ENCODE peak calls at places on chromosomes 4 and X, in eight cellular contexts. O is stomach, W is H1, T is upper lobe of left lung, R is transverse colon, N is SK-N-SH, A is sigmoid colon, F is K562. Z is an unnamed sample.

GRCh38 chrX:2538016-2538415 is 37.2 kb upstream of the DHRSX start:
- DNase-seq in W (no peak), A (no peak), F (no peak), N (no peak), R (no peak), O (no peak), T (no peak), Z (no peak)

GRCh38 chr4:74109116-74109791 is 10.3 kb upstream of the CXCL2 start:
- DNase-seq in T (peak), R (peak), A (no peak), F (peak), W (no peak), O (no peak), N (no peak), Z (peak)

GRCh38 chr4:183097251-183098079 is 1.6 kb upstream of the WWC2 start:
- DNase-seq in W (peak), F (no peak), N (no peak), O (no peak), T (no peak), R (peak), A (no peak), Z (peak)

GRCh38 chr4:145580906-145581305 is 38.3 kb upstream of the MMAA start:
- DNase-seq in A (no peak), O (no peak), N (no peak), F (no peak), W (no peak), T (no peak), R (no peak), Z (no peak)

GRCh38 chrX:96407043-96407442 is 277.6 kb upstream of the DIAPH2 start:
- DNase-seq in R (peak), A (no peak), T (peak), W (no peak), N (no peak), O (peak), F (no peak), Z (no peak)

GRCh38 chrX:63918611-63919010 is 133.6 kb upstream of the ARHGEF9 start:
- DNase-seq in A (no peak), O (no peak), W (no peak), F (no peak), R (no peak), T (no peak), N (no peak), Z (no peak)

GRCh38 chrX:39955621-39956020 is 142.1 kb downstream of the BCOR start:
- DNase-seq in F (peak), O (no peak), A (no peak), N (no peak), W (no peak), R (no peak), T (no peak), Z (no peak)

GRCh38 chr4:145755802-145756201 is 75.9 kb downstream of the C4orf51 start:
- DNase-seq in T (no peak), N (no peak), W (no peak), R (no peak), A (no peak), O (no peak), F (no peak), Z (no peak)

GRCh38 chr4:105461221-105462041 is 12.4 kb downstream of the PPA2 start:
- DNase-seq in A (no peak), T (no peak), F (peak), R (no peak), N (no peak), W (no peak), O (peak), Z (no peak)

GRCh38 chr4:124206779-124207605 is 505.5 kb downstream of the ANKRD50 start:
- DNase-seq in R (no peak), W (no peak), N (no peak), T (no peak), O (no peak), A (no peak), F (no peak), Z (no peak)

GRCh38 chr4:72875545-72875944 is 194.0 kb downstream of the COX18 start:
- DNase-seq in O (no peak), R (no peak), F (no peak), T (no peak), W (no peak), A (no peak), N (no peak), Z (no peak)
- TF ChIP-seq EP300 in O (no peak), R (no peak), F (no peak), T (no peak), W (no peak), A (no peak), N (no peak), Z (no peak)

GRCh38 chr4:137180349-137180748 is 351.9 kb downstream of the PCDH18 start:
- DNase-seq in W (no peak), A (no peak), R (no peak), O (no peak), T (no peak), F (no peak), N (no peak), Z (no peak)

GRCh38 chr4:137181293-137181899 is 350.9 kb downstream of the PCDH18 start:
- DNase-seq in F (no peak), T (no peak), W (no peak), R (no peak), A (no peak), O (no peak), N (no peak), Z (no peak)
- TF ChIP-seq POLR2AphosphoS5 in F (no peak), T (no peak), W (no peak), R (no peak), A (no peak), O (no peak), N (no peak), Z (no peak)

DNA sequence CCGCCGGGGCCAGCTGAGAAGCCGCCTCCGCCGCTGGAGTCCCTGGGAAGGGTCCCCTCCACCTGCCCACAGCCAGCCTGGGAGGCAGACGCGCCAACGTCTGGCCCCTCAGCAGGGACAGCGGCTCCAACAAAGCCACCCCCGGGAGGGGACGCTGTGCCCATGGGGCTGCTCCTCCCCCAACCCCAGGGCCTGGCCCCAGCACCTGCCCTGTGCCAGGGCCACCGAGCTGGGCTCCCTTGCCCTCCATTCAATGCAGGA is 6.1 kb upstream of the HMX1 start:
- DNase-seq in N (no peak), F (no peak), T (no peak), O (no peak), A (no peak), W (no peak), R (no peak), Z (no peak)
- TF ChIP-seq EP300 in N (no peak), F (no peak), T (no peak), O (no peak), A (no peak), W (no peak), R (no peak), Z (no peak)

GRCh38 chrX:104450316-104450715 is 115.7 kb upstream of the IL1RAPL2 start:
- DNase-seq in A (no peak), W (no peak), O (no peak), R (no peak), N (no peak), F (no peak), T (no peak), Z (no peak)
- TF ChIP-seq POLR2AphosphoS5 in A (no peak), W (no peak), O (no peak), R (no peak), N (no peak), F (no peak), T (no peak), Z (no peak)